ENCODE peak calls at places on chromosomes 7 and 10, in eight cellular contexts. O, T, Q, V, Y, Z, A and D are unnamed samples.

GRCh38 chr10:25061711-25062455 is 45.5 kb downstream of the THNSL1 start:
- DNase-seq in O (no peak), T (no peak), Q (no peak), V (peak), Y (no peak), Z (no peak), A (no peak), D (no peak)

GRCh38 chr10:21315321-21316220 is 209.9 kb downstream of the SKIDA1 start:
- DNase-seq in O (peak), T (peak), Q (peak), V (peak), Y (no peak), Z (no peak), A (no peak), D (peak)

GRCh38 chr7:70614237-70614984 is 517.5 kb upstream of the GALNT17 start:
- DNase-seq in O (peak), T (peak), Q (peak), V (peak), Y (no peak), Z (no peak), A (no peak), D (peak)

GRCh38 chr7:31935115-31935514 is 135.1 kb downstream of the PDE1C start:
- DNase-seq in O (no peak), T (peak), Q (no peak), V (no peak), Y (no peak), Z (no peak), A (no peak), D (no peak)

GRCh38 chr10:71998119-71998839 is 34.1 kb downstream of the CHST3 start:
- DNase-seq in O (no peak), T (no peak), Q (no peak), V (no peak), Y (no peak), Z (no peak), A (no peak), D (no peak)

GRCh38 chr7:134828361-134828760 is 48.9 kb downstream of the CALD1 start:
- DNase-seq in O (no peak), T (no peak), Q (no peak), V (no peak), Y (no peak), Z (no peak), A (no peak), D (no peak)

GRCh38 chr7:16083931-16084330 is 337.4 kb downstream of the CRPPA start:
- DNase-seq in O (no peak), T (no peak), Q (no peak), V (peak), Y (no peak), Z (no peak), A (no peak), D (no peak)

GRCh38 chr10:91908358-91909177 is 718 bp downstream of the FGFBP3 start:
- DNase-seq in O (peak), T (peak), Q (peak), V (peak), Y (peak), Z (no peak), A (peak), D (no peak)

DNA sequence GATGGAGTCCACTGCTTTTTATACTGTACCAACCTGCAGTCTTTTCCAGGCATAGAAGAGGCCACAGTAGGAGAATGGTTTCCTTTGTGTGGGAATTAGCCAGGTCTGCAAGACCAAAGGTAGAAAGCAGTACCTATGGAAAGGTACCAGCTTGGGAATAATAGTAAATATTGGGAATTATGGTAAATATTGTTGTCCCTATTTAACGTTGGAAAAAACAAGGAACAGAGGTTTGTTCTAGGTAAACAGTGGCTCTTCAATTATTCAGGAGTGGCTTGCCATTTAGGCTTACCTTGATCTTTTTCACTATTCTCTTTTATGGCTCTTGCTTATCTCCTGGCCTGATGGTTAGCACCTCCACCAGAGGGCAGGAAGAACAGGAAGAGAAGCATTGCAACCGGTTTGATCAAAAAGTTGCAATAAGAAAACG is 43.9 kb upstream of the GSAP start:
- DNase-seq in O (no peak), T (peak), Q (peak), V (peak), Y (no peak), Z (no peak), A (no peak), D (no peak)
- TF ChIP-seq CTCF in O (peak), T (peak), Q (peak), V (peak), Y (no peak), Z (no peak), A (no peak), D (no peak)

GRCh38 chr7:29946428-29947186 is 43.0 kb downstream of the SCRN1 start:
- DNase-seq in O (peak), T (peak), Q (no peak), V (peak), Y (no peak), Z (no peak), A (no peak), D (no peak)
- TF ChIP-seq CTCF in O (peak), T (peak), Q (no peak), V (peak), Y (peak), Z (peak), A (no peak), D (peak)

GRCh38 chr7:143417734-143418378 is 9.2 kb upstream of the EPHA1 start:
- DNase-seq in O (no peak), T (peak), Q (no peak), V (peak), Y (no peak), Z (no peak), A (no peak), D (no peak)

GRCh38 chr7:143415696-143416095 is 7.0 kb upstream of the EPHA1 start:
- DNase-seq in O (no peak), T (peak), Q (no peak), V (peak), Y (no peak), Z (no peak), A (no peak), D (no peak)

GRCh38 chr7:143419880-143420279 is 11.2 kb upstream of the EPHA1 start:
- DNase-seq in O (no peak), T (no peak), Q (peak), V (peak), Y (no peak), Z (no peak), A (no peak), D (no peak)

GRCh38 chr7:143418681-143419458 is 10.2 kb upstream of the EPHA1 start:
- DNase-seq in O (no peak), T (peak), Q (no peak), V (peak), Y (no peak), Z (no peak), A (no peak), D (no peak)

DNA sequence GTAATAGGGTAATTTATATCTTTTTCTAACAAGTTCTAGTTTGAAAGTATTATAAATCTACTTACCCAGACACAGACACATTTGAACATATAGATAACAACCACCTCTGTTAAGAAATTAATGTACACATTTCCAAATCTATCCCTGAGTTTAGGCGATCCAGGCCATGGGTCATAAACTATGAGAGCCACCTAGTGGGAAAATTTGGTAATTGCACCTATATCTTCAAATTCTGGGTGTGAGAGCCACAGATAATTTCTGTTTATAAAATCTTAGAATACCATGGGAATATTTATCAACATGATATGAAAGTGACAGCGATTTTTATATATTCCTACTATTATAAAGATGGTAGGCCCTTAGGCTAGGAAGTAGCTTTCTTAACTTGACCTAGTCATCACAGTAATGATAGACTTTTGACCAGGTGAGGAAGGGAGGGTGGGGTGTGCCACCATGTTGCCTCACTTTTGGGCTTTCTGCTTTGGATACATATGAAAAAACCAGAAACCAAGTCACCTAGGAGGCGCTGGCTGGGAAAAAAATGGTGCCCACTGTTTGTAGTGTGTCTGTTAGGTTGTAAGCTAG is 8.0 kb upstream of the EPHA1 start:
- DNase-seq in O (peak), T (peak), Q (no peak), V (peak), Y (peak), Z (no peak), A (no peak), D (no peak)
- TF ChIP-seq CTCF in O (peak), T (peak), Q (peak), V (peak), Y (peak), Z (peak), A (peak), D (peak)

DNA sequence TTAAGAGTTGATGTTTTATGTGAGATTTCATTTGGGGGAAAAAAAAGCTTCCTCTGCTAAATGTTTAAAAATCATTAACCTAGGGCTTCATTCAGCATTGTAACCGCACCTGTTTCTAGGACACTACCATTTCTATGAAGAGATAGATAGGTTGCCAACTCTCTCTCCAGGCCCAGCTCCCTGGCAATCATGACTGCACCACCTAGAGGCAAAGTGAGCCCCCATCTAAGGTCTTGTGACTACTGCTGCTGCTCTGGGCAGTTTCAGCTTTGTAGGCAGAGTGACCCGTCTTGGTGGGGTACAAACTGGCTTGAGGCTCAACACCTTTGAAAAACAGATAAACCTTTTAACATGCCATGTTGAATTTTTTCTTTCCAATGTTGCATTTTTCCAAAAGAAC is 27.3 kb upstream of the MRC1 start:
- DNase-seq in O (peak), T (no peak), Q (no peak), V (no peak), Y (no peak), Z (no peak), A (no peak), D (no peak)
- TF ChIP-seq CTCF in O (no peak), T (no peak), Q (no peak), V (no peak), Y (no peak), Z (no peak), A (no peak), D (no peak)

GRCh38 chr10:100866010-100866409 is 46.8 kb upstream of the SLF2 start:
- DNase-seq in O (no peak), T (no peak), Q (no peak), V (no peak), Y (no peak), Z (no peak), A (no peak), D (no peak)
- TF ChIP-seq CTCF in O (no peak), T (no peak), Q (no peak), V (no peak), Y (no peak), Z (no peak), A (no peak), D (no peak)